ENCODE peak calls at places on chromosomes 2 and 18, in five cellular contexts. Z, G, W, H and B are unnamed samples.

GRCh38 chr2:166384774-166385173 is 9.0 kb upstream of the SCN9A start:
- DNase-seq in Z (no peak), G (no peak), W (no peak), H (no peak), B (no peak)

GRCh38 chr2:237590272-237591020 is at the start of gene RAB17:
- DNase-seq in Z (no peak), G (peak; percentile 87), W (peak; percentile 89), H (no peak), B (no peak)

GRCh38 chr2:130840506-130840905 is 3.8 kb downstream of the ARHGEF4 start:
- DNase-seq in Z (no peak), G (no peak), W (no peak), H (no peak), B (no peak)

GRCh38 chr2:8457620-8458255 is 224.1 kb upstream of the ID2 start:
- DNase-seq in Z (no peak), G (peak; percentile 53), W (peak; percentile 74), H (peak; percentile 54), B (no peak)

GRCh38 chr2:105744091-105744908 is 412 bp upstream of the NCK2 start:
- DNase-seq in Z (no peak), G (peak; percentile 62), W (peak; percentile 78), H (peak; percentile 78), B (peak; percentile 91)

GRCh38 chr2:236715511-236715961 is 145.9 kb downstream of the ACKR3 start:
- DNase-seq in Z (no peak), G (no peak), W (peak; percentile 54), H (no peak), B (no peak)

GRCh38 chr2:181743723-181744031 is 63.4 kb upstream of the NEUROD1 start:
- DNase-seq in Z (no peak), G (no peak), W (no peak), H (no peak), B (no peak)

GRCh38 chr2:163737563-163737962 is 1.8 kb upstream of the FIGN start:
- DNase-seq in Z (no peak), G (no peak), W (no peak), H (no peak), B (no peak)

GRCh38 chr2:241514986-241515737 is 6.8 kb upstream of the STK25 start:
- DNase-seq in Z (no peak), G (no peak), W (no peak), H (no peak), B (peak; percentile 75)

GRCh38 chr2:227310756-227311110 is 14.3 kb upstream of the MFF start:
- DNase-seq in Z (no peak), G (no peak), W (no peak), H (no peak), B (no peak)

GRCh38 chr2:17667898-17668297 is 85.7 kb downstream of the SMC6 start:
- DNase-seq in Z (no peak), G (no peak), W (no peak), H (no peak), B (no peak)

GRCh38 chr2:165952085-165952484 is 1.5 kb downstream of the TTC21B start:
- DNase-seq in Z (no peak), G (no peak), W (no peak), H (no peak), B (no peak)

GRCh38 chr2:204738721-204739120 is 193.4 kb downstream of the PARD3B start:
- DNase-seq in Z (no peak), G (no peak), W (no peak), H (no peak), B (no peak)

GRCh38 chr2:172465417-172466334 is 38.3 kb downstream of the ITGA6 start:
- DNase-seq in Z (peak; percentile 79), G (peak; percentile 83), W (peak; percentile 89), H (peak; percentile 85), B (peak; percentile 56)

DNA sequence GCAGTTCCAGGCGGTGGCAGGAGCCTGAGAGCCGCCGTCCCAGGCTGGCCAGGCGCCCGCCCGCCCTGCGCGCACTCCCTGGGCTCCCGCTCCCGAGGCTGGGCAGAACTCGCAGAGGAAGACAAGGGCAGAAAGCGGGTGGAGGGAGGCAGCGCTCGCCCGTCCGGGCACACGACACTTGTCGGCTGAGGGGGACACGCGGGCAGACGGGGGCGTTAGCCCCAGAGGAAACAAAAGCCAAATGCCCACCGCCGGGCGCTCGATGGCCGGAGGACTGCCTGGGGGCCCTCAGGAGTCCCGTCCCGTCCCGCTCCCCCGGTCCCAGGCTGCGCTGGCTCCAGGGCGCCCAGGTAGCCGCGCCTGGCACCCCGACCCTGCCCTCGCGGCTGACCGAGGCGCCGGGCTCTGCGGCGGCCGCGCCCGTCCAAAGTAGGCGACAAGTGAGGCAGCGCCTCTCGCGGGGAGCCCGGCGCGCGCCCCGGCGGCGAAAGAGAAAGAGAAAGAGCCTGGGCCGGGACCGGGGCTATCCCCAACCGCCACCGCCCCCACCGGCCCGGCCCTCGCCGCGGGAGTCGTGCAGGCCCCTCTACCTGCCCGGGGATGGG is 491 bp downstream of the L3MBTL4 start:
- DNase-seq in Z (no peak), G (peak; percentile 75), W (peak; percentile 87), H (peak; percentile 84), B (peak; percentile 91)
- TF ChIP-seq CTCF in Z (no peak), G (no peak), W (no peak), H (no peak), B (no peak)

GRCh38 chr2:54386993-54387590 is 69.0 kb upstream of the SPTBN1 start:
- DNase-seq in Z (no peak), G (no peak), W (no peak), H (no peak), B (no peak)
- TF ChIP-seq CTCF in Z (no peak), G (no peak), W (no peak), H (no peak), B (no peak)

DNA sequence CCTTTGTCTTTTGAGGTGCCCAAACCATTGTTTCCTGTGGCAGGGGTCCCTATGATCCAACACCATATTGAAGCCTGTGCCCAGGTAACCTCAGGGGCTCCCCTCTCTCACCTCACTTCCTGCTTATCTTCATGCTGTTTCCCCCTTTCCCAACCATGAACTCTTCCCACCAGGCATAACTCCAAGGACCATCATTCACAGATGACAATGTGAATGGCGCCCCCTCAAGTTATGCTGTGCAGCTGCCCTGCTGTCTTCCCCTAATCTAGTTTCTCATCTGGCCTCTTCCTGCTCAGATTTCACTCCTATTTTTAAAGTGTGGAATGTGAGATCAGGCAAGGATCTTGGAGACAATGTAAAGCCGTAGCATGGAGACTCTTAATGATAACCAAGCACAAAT is 1.4 kb downstream of the GMPPA start:
- DNase-seq in Z (no peak), G (no peak), W (no peak), H (no peak), B (no peak)
- TF ChIP-seq CTCF in Z (no peak), G (no peak), W (no peak), H (no peak), B (no peak)

GRCh38 chr2:41909584-41909983 is 138.2 kb upstream of the PKDCC start:
- DNase-seq in Z (no peak), G (no peak), W (no peak), H (no peak), B (no peak)
- TF ChIP-seq CTCF in Z (no peak), G (no peak), W (no peak), H (no peak), B (no peak)